ENCODE peak calls at places on chromosomes 6 and 20, in four cellular contexts. K is HepG2, I is K562, D is HCT116. F is an unnamed sample.

GRCh38 chr20:31535298-31535697 is 21.1 kb downstream of the HM13 start:
- DNase-seq in I (no peak), D (no peak), K (no peak), F (no peak)

GRCh38 chr6:169223006-169223405 is 30.6 kb downstream of the THBS2 start:
- DNase-seq in K (no peak), I (no peak), D (no peak), F (no peak)

GRCh38 chr20:34954905-34955231 is 738 bp downstream of the GSS start:
- DNase-seq in K (peak; percentile 67), D (peak; percentile 13), I (peak; percentile 46), F (peak; percentile 59)

GRCh38 chr6:27505209-27506027 is 32.5 kb upstream of the ZNF184 start:
- DNase-seq in D (peak; percentile 87), K (peak; percentile 86), I (peak; percentile 68), F (no peak)

GRCh38 chr6:34182751-34183531 is 37.1 kb upstream of the GRM4 start:
- DNase-seq in D (no peak), K (no peak), I (peak; percentile 56), F (no peak)

GRCh38 chr6:120584111-120584760 is 750.0 kb downstream of the TBC1D32 start:
- DNase-seq in K (no peak), D (no peak), I (no peak), F (no peak)

GRCh38 chr6:14066782-14067406 is 50.7 kb upstream of the CD83 start:
- DNase-seq in D (peak; percentile 68), K (peak; percentile 55), I (peak; percentile 69), F (peak; percentile 67)

GRCh38 chr6:4322846-4323309 is 187.5 kb upstream of the ECI2 start:
- DNase-seq in I (no peak), D (no peak), K (no peak), F (no peak)

GRCh38 chr6:44373051-44373450 is 14.5 kb upstream of the CDC5L start:
- DNase-seq in I (no peak), K (no peak), D (no peak), F (no peak)

GRCh38 chr6:76451926-76452709 is 379.7 kb upstream of the IMPG1 start:
- DNase-seq in K (no peak), D (no peak), I (no peak), F (peak; percentile 8)

GRCh38 chr6:163293286-163293685 is 121.2 kb upstream of the QKI start:
- DNase-seq in K (no peak), D (no peak), I (no peak), F (no peak)

GRCh38 chr20:35319206-35320197 is 27.3 kb upstream of the FAM83C start:
- DNase-seq in K (no peak), I (peak; percentile 48), D (no peak), F (no peak)

GRCh38 chr20:23613676-23614075 is 8.0 kb upstream of the CST9 start:
- DNase-seq in K (no peak), D (no peak), I (no peak), F (no peak)
- H2AFZ ChIP-seq in K (no peak overlapping the region), D (no peak overlapping the region), I (no peak overlapping the region), F (no peak overlapping the region)

DNA sequence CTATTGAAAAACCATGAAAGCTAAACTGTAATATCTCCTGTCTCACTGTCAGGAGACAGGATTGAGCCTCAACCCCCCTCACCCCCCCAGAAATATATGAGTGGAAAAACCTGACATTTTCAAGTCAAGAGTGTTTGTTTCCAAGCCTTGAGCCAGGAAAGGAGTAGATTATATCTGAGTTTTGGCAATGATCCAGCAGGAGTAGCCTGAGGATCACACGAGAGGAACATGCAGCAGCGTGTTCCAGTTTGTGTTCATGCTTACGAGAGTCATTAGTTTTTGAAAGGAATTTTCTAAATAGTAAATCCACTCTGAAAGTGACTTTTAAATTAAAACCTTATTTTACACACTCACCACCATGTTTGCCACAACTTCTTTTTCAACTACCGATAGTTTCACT is 15.8 kb downstream of the IL22RA2 start:
- DNase-seq in D (no peak), I (no peak), K (no peak), F (peak; percentile 5)
- TF ChIP-seq ELF1 in D (no peak), I (no peak), K (no peak), F (no peak)

GRCh38 chr6:17728551-17729222 is 22.0 kb upstream of the NUP153 start:
- DNase-seq in D (no peak), K (no peak), I (no peak), F (no peak)
- H2AFZ ChIP-seq in D (no peak overlapping the region), K (no peak overlapping the region), I (no peak overlapping the region), F (no peak overlapping the region)

GRCh38 chr20:49215232-49215631 is 4.0 kb upstream of the DDX27 start:
- DNase-seq in I (no peak), D (no peak), K (no peak), F (no peak)
- TF ChIP-seq ELF1 in I (no peak), D (no peak), K (no peak), F (no peak)

F was measured in SK-N-SH.